ENCODE peak calls at places on chromosomes 13 and 19, in four cellular contexts. O is left lung, D is cardiac fibroblast, G is kidney epithelial cell. Q is an unnamed sample.

GRCh38 chr19:23310729-23311211 is 60.6 kb upstream of the ZNF724 start:
- DNase-seq in D (no peak), O (no peak), G (no peak), Q (no peak)

GRCh38 chr19:17475541-17476115 is 5.3 kb downstream of the SLC27A1 start:
- DNase-seq in D (peak; percentile 76), O (no peak), G (no peak), Q (no peak)

GRCh38 chr19:33905473-33905936 is 108.8 kb downstream of the KCTD15 start:
- DNase-seq in D (peak; percentile 19), O (no peak), G (no peak), Q (no peak)

GRCh38 chr13:72757792-72758535 is 23.7 kb downstream of the DIS3 start:
- DNase-seq in D (no peak), O (no peak), G (no peak), Q (no peak)

GRCh38 chr13:49829715-49830114 is 37.2 kb upstream of the KPNA3 start:
- DNase-seq in G (no peak), D (no peak), O (no peak), Q (no peak)

GRCh38 chr13:95128045-95128643 is 173.1 kb downstream of the ABCC4 start:
- DNase-seq in G (no peak), D (no peak), O (no peak), Q (no peak)

GRCh38 chr19:39236527-39236926 is 8.3 kb downstream of the IFNL3 start:
- DNase-seq in D (no peak), O (no peak), G (no peak), Q (no peak)

GRCh38 chr19:38734426-38735256 is 9.6 kb downstream of the CAPN12 start:
- DNase-seq in D (no peak), G (no peak), O (peak; percentile 33), Q (peak; percentile 86)

GRCh38 chr19:37635076-37636056 is 19.9 kb downstream of the ZFP30 start:
- DNase-seq in G (no peak), D (no peak), O (no peak), Q (no peak)

GRCh38 chr13:72849571-72849970 is 67.6 kb downstream of the PIBF1 start:
- DNase-seq in O (no peak), G (no peak), D (peak; percentile 23), Q (no peak)

GRCh38 chr13:22793598-22794134 is 387.1 kb upstream of the SGCG start:
- DNase-seq in O (no peak), D (no peak), G (peak; percentile 25), Q (no peak)

GRCh38 chr13:26517931-26518330 is 39.6 kb upstream of the WASF3 start:
- DNase-seq in G (no peak), O (no peak), D (no peak), Q (no peak)

GRCh38 chr19:55227241-55228014 is 1.1 kb downstream of the TMEM86B start:
- DNase-seq in D (no peak), G (no peak), O (no peak), Q (no peak)

GRCh38 chr19:58518261-58519086 is 1.1 kb downstream of the ZBTB45 start:
- DNase-seq in D (no peak), O (no peak), G (no peak), Q (peak; percentile 15)

GRCh38 chr13:101939370-101939769 is 462.5 kb downstream of the FGF14 start:
- DNase-seq in G (no peak), O (no peak), D (no peak), Q (no peak)

GRCh38 chr13:66014757-66015156 is 1215.4 kb downstream of the PCDH9 start:
- DNase-seq in O (no peak), D (no peak), G (no peak), Q (no peak)

GRCh38 chr13:52162279-52163101 is 3.1 kb upstream of the NEK3 start:
- DNase-seq in O (no peak), D (peak; percentile 63), G (no peak), Q (no peak)

GRCh38 chr13:25406377-25406776 is 34.6 kb downstream of the ATP8A2 start:
- DNase-seq in G (no peak), D (no peak), O (no peak), Q (no peak)
- TF ChIP-seq CTCF in G (peak; percentile 20), D (no peak), O (no peak), Q (no peak)

GRCh38 chr19:53015159-53015558 is 1.4 kb downstream of the ERVV-1 start:
- DNase-seq in G (no peak), D (no peak), O (no peak), Q (no peak)

GRCh38 chr19:53015730-53016129 is 2.0 kb downstream of the ERVV-1 start:
- DNase-seq in O (no peak), G (no peak), D (no peak), Q (no peak)

GRCh38 chr19:53019684-53020083 is 6.0 kb downstream of the ERVV-1 start:
- DNase-seq in G (no peak), O (no peak), D (no peak), Q (no peak)
- TF ChIP-seq CTCF in G (no peak), O (no peak), D (peak; percentile 50), Q (no peak)

GRCh38 chr19:42561512-42561911 is 33.2 kb downstream of the CEACAM8 start:
- DNase-seq in G (no peak), O (no peak), D (no peak), Q (no peak)
- TF ChIP-seq CTCF in G (no peak), O (no peak), D (no peak), Q (no peak)

DNA sequence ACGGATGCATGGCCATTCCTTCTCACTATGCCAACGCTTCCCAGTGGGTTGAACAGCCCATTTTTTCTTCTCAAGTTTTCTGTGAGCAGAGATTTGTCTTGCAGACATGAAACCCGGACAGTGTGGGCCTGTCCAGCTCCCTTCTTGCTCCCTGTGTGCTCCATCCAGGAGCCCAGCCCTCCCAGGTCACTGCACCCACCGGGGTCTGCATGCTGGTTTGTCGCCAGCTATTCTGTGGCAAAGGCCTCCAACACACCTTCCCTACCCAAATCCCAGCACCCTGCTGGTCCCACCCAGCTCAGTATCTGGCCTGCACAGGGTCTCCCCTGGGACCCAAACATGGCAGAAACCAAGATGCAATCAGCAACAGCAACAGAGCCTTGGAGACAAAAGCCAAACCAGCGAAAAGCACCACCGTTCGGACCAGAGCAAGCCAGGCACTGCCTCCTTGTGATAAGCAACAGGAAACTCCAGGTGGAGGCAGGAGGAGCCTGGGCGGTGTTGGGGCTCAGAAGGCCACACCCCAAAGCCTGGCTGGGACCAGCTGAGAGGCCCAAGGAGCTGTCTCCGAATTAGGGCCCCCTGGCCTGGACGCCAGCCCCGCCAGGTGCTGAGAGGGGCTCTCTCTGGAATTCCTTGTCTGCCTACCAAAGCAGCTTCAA is 12.2 kb upstream of the SPACA7 start:
- DNase-seq in G (no peak), O (no peak), D (no peak), Q (no peak)
- TF ChIP-seq CTCF in G (no peak), O (no peak), D (no peak), Q (no peak)

DNA sequence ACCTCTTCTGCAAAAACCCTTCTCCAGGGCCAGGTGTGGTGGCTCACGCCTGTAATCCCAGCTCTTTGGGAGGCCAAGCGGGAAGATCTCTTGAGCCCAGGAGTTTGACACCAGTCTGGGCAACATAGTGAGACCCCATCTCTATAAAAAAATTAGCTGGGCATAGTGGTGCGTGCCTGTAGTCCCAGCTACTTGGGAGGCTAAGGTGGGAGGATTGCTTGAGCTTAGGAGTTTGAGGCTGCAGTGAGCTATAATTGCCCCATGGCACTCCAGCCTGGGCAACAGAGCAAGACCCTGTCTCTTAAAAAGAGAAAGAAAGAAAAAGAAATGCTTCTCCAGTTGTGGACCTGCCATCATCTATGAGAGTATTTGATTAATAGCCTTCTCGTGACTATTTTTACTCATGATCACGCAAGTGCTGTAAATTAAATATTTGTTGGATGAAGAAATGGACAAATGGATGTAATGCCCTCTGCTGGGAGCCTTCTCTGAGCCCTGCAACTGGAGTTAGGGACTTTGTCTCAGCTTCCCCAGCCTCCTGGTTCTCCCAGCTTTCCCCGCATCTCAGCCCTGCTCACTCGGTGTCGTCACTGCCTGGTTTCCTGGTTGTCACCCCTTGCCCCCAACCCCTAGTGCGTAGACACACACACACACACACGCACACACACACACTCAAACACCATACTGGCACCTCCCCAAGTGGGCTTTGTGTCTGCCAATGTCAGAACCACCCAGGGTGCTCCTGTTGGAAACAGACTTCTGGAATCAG is 12.2 kb downstream of the WIZ start:
- DNase-seq in D (peak; percentile 47), G (no peak), O (no peak), Q (no peak)
- TF ChIP-seq CTCF in D (no peak), G (no peak), O (no peak), Q (no peak)

Q was measured in lower leg skin.